ENCODE peak calls at places on chromosomes 11 and 22, in nine cellular contexts. Y is cardiac muscle cell; F is stimulated activated CD4-positive, alpha-beta T cell treated with anti-CD3 and anti-CD28 coated beads, Interleukin-4, amount 100 ng/mL, for 48 hours; G is memory B cell; V is mucosa of descending colon; W is activated CD4-positive, alpha-beta memory T cell treated with anti-CD3 and anti-CD28 coated beads for 36 hours; T is adipocyte; O is Ammon's horn; A is posterior vena cava. Z is an unnamed sample.

GRCh38 chr11:28009383-28009782 is 98.6 kb downstream of the KIF18A start:
- DNase-seq in Y (peak), F (no peak), G (no peak), V (no peak), W (no peak), T (peak), O (no peak), A (no peak), Z (no peak)

GRCh38 chr11:116272181-116272789 is 500.5 kb downstream of the BUD13 start:
- DNase-seq in Y (no peak), F (no peak), G (no peak), V (no peak), W (no peak), T (no peak), O (no peak), A (no peak), Z (no peak)

GRCh38 chr11:123665321-123665720 is 10.9 kb upstream of the SCN3B start:
- DNase-seq in Y (no peak), F (no peak), G (no peak), V (no peak), W (no peak), T (no peak), O (no peak), A (no peak), Z (no peak)

GRCh38 chr11:57459112-57460016 is 964 bp upstream of the RTN4RL2 start:
- DNase-seq in Y (no peak), F (no peak), G (no peak), V (peak), W (peak), T (no peak), O (no peak), A (no peak), Z (no peak)

GRCh38 chr11:126408496-126408895 is 53.0 kb downstream of the ST3GAL4 start:
- DNase-seq in Y (no peak), F (no peak), G (no peak), V (peak), W (no peak), T (no peak), O (no peak), A (no peak), Z (no peak)

GRCh38 chr11:2770556-2771301 is 70.9 kb upstream of the KCNQ1OT1 start:
- DNase-seq in Y (no peak), F (no peak), G (no peak), V (peak), W (peak), T (no peak), O (no peak), A (peak), Z (peak)

GRCh38 chr11:133978816-133979215 is 22.0 kb upstream of the IGSF9B start:
- DNase-seq in Y (no peak), F (no peak), G (no peak), V (no peak), W (no peak), T (no peak), O (no peak), A (no peak), Z (no peak)

GRCh38 chr11:117440258-117440657 is 112.6 kb downstream of the CEP164 start:
- DNase-seq in Y (no peak), F (no peak), G (no peak), V (no peak), W (no peak), T (no peak), O (no peak), A (peak), Z (no peak)

GRCh38 chr11:94800394-94800793 is 32.2 kb downstream of the AMOTL1 start:
- DNase-seq in Y (no peak), F (no peak), G (no peak), V (no peak), W (no peak), T (peak), O (peak), A (no peak), Z (no peak)

GRCh38 chr11:44886765-44887164 is 63.9 kb downstream of the TP53I11 start:
- DNase-seq in Y (peak), F (no peak), G (no peak), V (no peak), W (no peak), T (peak), O (no peak), A (no peak), Z (no peak)

GRCh38 chr22:19709063-19709769 is 5.1 kb upstream of the SEPTIN5 start:
- DNase-seq in Y (no peak), F (no peak), G (no peak), V (no peak), W (no peak), T (no peak), O (no peak), A (no peak), Z (no peak)

GRCh38 chr11:10381730-10382129 is 73.3 kb upstream of the AMPD3 start:
- DNase-seq in Y (peak), F (no peak), G (no peak), V (no peak), W (no peak), T (peak), O (no peak), A (no peak), Z (no peak)

GRCh38 chr11:16169541-16169940 is 186.8 kb downstream of the SOX6 start:
- DNase-seq in Y (peak), F (no peak), G (no peak), V (no peak), W (no peak), T (peak), O (no peak), A (no peak), Z (no peak)

GRCh38 chr11:72001834-72002591 is 3.3 kb downstream of the IL18BP start:
- DNase-seq in Y (no peak), F (no peak), G (no peak), V (no peak), W (no peak), T (no peak), O (no peak), A (no peak), Z (no peak)

GRCh38 chr11:75440960-75441803 is 8.2 kb upstream of the KLHL35 start:
- DNase-seq in Y (no peak), F (no peak), G (no peak), V (no peak), W (no peak), T (no peak), O (no peak), A (peak), Z (no peak)

GRCh38 chr11:97544401-97544800 is 1154.6 kb downstream of the JRKL start:
- DNase-seq in Y (peak), F (no peak), G (no peak), V (no peak), W (no peak), T (no peak), O (no peak), A (no peak), Z (no peak)

GRCh38 chr11:68583047-68583446 is 101.3 kb upstream of the GAL start:
- DNase-seq in Y (peak), F (no peak), G (no peak), V (no peak), W (no peak), T (peak), O (no peak), A (no peak), Z (no peak)

GRCh38 chr11:70713988-70714665 is 315.8 kb downstream of the CTTN start:
- DNase-seq in Y (no peak), F (no peak), G (no peak), V (no peak), W (no peak), T (no peak), O (no peak), A (peak), Z (no peak)

GRCh38 chr22:20494978-20495860 is at the start of gene KLHL22:
- DNase-seq in Y (no peak), F (no peak), G (no peak), V (peak), W (peak), T (peak), O (peak), A (peak), Z (no peak)

GRCh38 chr11:16778876-16779275 is 40.4 kb downstream of the C11orf58 start:
- DNase-seq in Y (no peak), F (no peak), G (no peak), V (no peak), W (no peak), T (no peak), O (no peak), A (peak), Z (no peak)

GRCh38 chr22:26798433-26799065 is 141.2 kb downstream of the MIAT start:
- DNase-seq in Y (no peak), F (no peak), G (no peak), V (peak), W (no peak), T (no peak), O (no peak), A (no peak), Z (no peak)

GRCh38 chr11:119370486-119371046 is 10.9 kb downstream of the USP2 start:
- DNase-seq in Y (no peak), F (no peak), G (no peak), V (peak), W (peak), T (no peak), O (no peak), A (peak), Z (no peak)

GRCh38 chr11:81658722-81659121 is 1074.9 kb downstream of the FAM181B start:
- DNase-seq in Y (peak), F (no peak), G (no peak), V (no peak), W (peak), T (no peak), O (no peak), A (no peak), Z (no peak)

GRCh38 chr11:2591805-2592204 is 108.0 kb downstream of the KCNQ1OT1 start:
- DNase-seq in Y (no peak), F (no peak), G (no peak), V (peak), W (no peak), T (no peak), O (peak), A (peak), Z (peak)

GRCh38 chr11:12769834-12770345 is 95.7 kb downstream of the TEAD1 start:
- DNase-seq in Y (peak), F (no peak), G (no peak), V (no peak), W (no peak), T (peak), O (no peak), A (no peak), Z (no peak)

GRCh38 chr11:101187748-101188147 is 58.1 kb upstream of the PGR start:
- DNase-seq in Y (no peak), F (no peak), G (no peak), V (no peak), W (no peak), T (no peak), O (no peak), A (no peak), Z (no peak)

GRCh38 chr11:1892116-1892515 is 421 bp upstream of the PRR33 start:
- DNase-seq in Y (no peak), F (no peak), G (no peak), V (no peak), W (no peak), T (no peak), O (no peak), A (peak), Z (no peak)

GRCh38 chr22:17114173-17114957 is 6.8 kb downstream of the TMEM121B start:
- DNase-seq in Y (no peak), F (no peak), G (no peak), V (no peak), W (no peak), T (no peak), O (no peak), A (peak), Z (no peak)

GRCh38 chr11:2526808-2527381 is 82.1 kb downstream of the KCNQ1 start:
- DNase-seq in Y (no peak), F (no peak), G (peak), V (peak), W (no peak), T (peak), O (peak), A (peak), Z (peak)

GRCh38 chr11:73230931-73231330 is 12.8 kb downstream of the P2RY2 start:
- DNase-seq in Y (no peak), F (no peak), G (no peak), V (no peak), W (no peak), T (no peak), O (no peak), A (peak), Z (no peak)

GRCh38 chr11:45858751-45859398 is 11.6 kb downstream of the CRY2 start:
- DNase-seq in Y (no peak), F (no peak), G (no peak), V (no peak), W (no peak), T (no peak), O (no peak), A (no peak), Z (no peak)

GRCh38 chr22:43270314-43270908 is 72.8 kb downstream of the SCUBE1 start:
- DNase-seq in Y (peak), F (no peak), G (no peak), V (no peak), W (no peak), T (no peak), O (no peak), A (no peak), Z (no peak)

GRCh38 chr22:17319541-17319940 is 49.7 kb upstream of the CECR2 start:
- DNase-seq in Y (no peak), F (no peak), G (no peak), V (no peak), W (no peak), T (no peak), O (no peak), A (peak), Z (no peak)

GRCh38 chr11:76642341-76642740 is 28.2 kb downstream of the LRRC32 start:
- DNase-seq in Y (no peak), F (no peak), G (peak), V (no peak), W (peak), T (no peak), O (no peak), A (peak), Z (no peak)

GRCh38 chr11:102061276-102061675 is 14.0 kb downstream of the CFAP300 start:
- DNase-seq in Y (peak), F (no peak), G (no peak), V (no peak), W (no peak), T (no peak), O (no peak), A (no peak), Z (no peak)

GRCh38 chr11:62554377-62554776 is 7.8 kb upstream of the AHNAK start:
- DNase-seq in Y (no peak), F (no peak), G (no peak), V (peak), W (no peak), T (peak), O (no peak), A (no peak), Z (no peak)

Z was measured in natural killer cell.